ENCODE peak calls at places on chromosomes 13 and 19, in four cellular contexts. R is thoracic aorta, O is tibial artery, N is GM23338. A is an unnamed sample.

GRCh38 chr19:51398096-51398704 is 7.8 kb upstream of the C19orf84 start:
- DNase-seq in R (no peak), O (no peak), N (peak; percentile 70), A (no peak)

GRCh38 chr19:7914598-7915045 is at the start of gene TGFBR3L:
- DNase-seq in R (no peak), O (no peak), N (no peak), A (no peak)

GRCh38 chr19:48443262-48443661 is 2.5 kb upstream of the GRWD1 start:
- DNase-seq in R (no peak), O (no peak), N (peak; percentile 62), A (no peak)

GRCh38 chr19:661427-662196 is 1.4 kb downstream of the RNF126 start:
- DNase-seq in R (no peak), O (no peak), N (no peak), A (peak; percentile 85)

GRCh38 chr13:32426981-32427851 is 714 bp downstream of the N4BP2L1 start:
- DNase-seq in R (no peak), O (peak; percentile 61), N (peak; percentile 91), A (peak; percentile 64)

GRCh38 chr13:41700790-41701310 is 243.5 kb downstream of the RGCC start:
- DNase-seq in R (no peak), O (no peak), N (no peak), A (no peak)

GRCh38 chr13:113445791-113446487 is 7.3 kb downstream of the ADPRHL1 start:
- DNase-seq in R (no peak), O (no peak), N (no peak), A (no peak)

GRCh38 chr13:21033224-21033855 is 28.0 kb downstream of the LATS2 start:
- DNase-seq in R (no peak), O (peak; percentile 75), N (no peak), A (no peak)

GRCh38 chr13:41111454-41111853 is 21.1 kb downstream of the KBTBD6 start:
- DNase-seq in R (no peak), O (no peak), N (no peak), A (no peak)

GRCh38 chr13:99652901-99653300 is 151.6 kb downstream of the TM9SF2 start:
- DNase-seq in R (no peak), O (no peak), N (no peak), A (no peak)

GRCh38 chr19:4709440-4710280 is 14.0 kb downstream of the DPP9 start:
- DNase-seq in R (no peak), O (no peak), N (no peak), A (no peak)

GRCh38 chr19:50780753-50781480 is 9.3 kb upstream of the ACP4 start:
- DNase-seq in R (no peak), O (no peak), N (no peak), A (no peak)

GRCh38 chr19:44770550-44771257 is 7.0 kb upstream of the CBLC start:
- DNase-seq in R (peak; percentile 86), O (peak; percentile 90), N (peak; percentile 99), A (peak; percentile 98)

GRCh38 chr19:342801-343421 is 1.7 kb downstream of the MIER2 start:
- DNase-seq in R (no peak), O (peak; percentile 76), N (no peak), A (no peak)

GRCh38 chr19:45591004-45591637 is 6.5 kb upstream of the OPA3 start:
- DNase-seq in R (no peak), O (no peak), N (peak; percentile 88), A (no peak)

GRCh38 chr19:16920816-16921529 is 32.2 kb downstream of the F2RL3 start:
- DNase-seq in R (no peak), O (no peak), N (no peak), A (no peak)

GRCh38 chr13:25132984-25133383 is 37.0 kb downstream of the PABPC3 start:
- DNase-seq in R (no peak), O (no peak), N (no peak), A (no peak)

GRCh38 chr13:30306762-30307193 is 573 bp downstream of the KATNAL1 start:
- DNase-seq in R (peak; percentile 88), O (peak; percentile 93), N (peak; percentile 98), A (peak; percentile 88)

GRCh38 chr13:96780105-96780504 is 214.2 kb downstream of the OXGR1 start:
- DNase-seq in R (no peak), O (peak; percentile 38), N (no peak), A (no peak)

GRCh38 chr19:39465956-39466747 is 14.5 kb upstream of the TIMM50 start:
- DNase-seq in R (no peak), O (no peak), N (no peak), A (no peak)
- H3K4me1 ChIP-seq in R (no peaks in the 10 kb centered on the region), O (no peaks in the 10 kb centered on the region), N (no peaks in the 10 kb centered on the region), A (no peaks in the 10 kb centered on the region)

GRCh38 chr19:33096005-33096404 is 15.0 kb downstream of the GPATCH1 start:
- DNase-seq in R (no peak), O (no peak), N (no peak), A (no peak)
- H3K27ac ChIP-seq in R (no peak overlapping the region), O (no peak overlapping the region), N (no peak overlapping the region), A (no peak overlapping the region)

DNA sequence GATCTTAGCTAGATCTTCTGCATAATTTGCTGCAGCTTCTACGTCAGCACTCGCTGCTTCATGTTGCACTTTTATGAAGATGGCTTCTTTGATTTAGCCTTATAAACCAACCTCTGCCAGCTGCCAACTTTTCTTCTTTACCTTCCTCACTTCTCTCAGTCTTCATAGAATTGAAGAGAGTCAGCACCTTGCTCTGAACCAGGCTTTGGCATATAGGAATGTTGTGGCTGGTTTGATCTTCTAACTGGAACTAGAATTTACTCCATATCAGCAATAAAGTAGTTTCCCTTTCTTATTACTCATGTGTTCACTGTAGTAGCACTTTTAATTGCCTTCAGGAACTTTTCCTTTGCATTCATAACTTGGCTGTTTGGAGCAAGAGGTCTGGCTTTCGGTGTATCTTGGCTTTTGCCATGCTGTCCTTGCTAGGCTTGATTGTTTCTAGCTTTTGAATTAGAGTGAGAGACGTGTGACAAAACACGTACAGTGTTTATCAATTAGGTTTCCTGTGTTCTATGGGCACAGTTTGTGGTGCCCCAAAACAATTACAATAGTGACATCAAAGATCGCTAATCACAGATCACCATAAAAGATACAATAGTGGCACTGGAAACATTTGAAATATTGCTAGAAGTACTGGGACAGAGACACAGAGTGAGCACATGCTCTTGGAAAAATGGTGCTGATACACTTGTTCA is 50.7 kb downstream of the NDFIP2 start:
- DNase-seq in R (no peak), O (no peak), N (no peak), A (no peak)
- H3K4me1 ChIP-seq in R (peaks cover 9% of the 10 kb centered on the region), O (peaks cover 9% of the 10 kb centered on the region), N (peaks cover 46% of the 10 kb centered on the region), A (no peaks in the 10 kb centered on the region)

GRCh38 chr13:44268965-44269364 is 104.7 kb upstream of the SERP2 start:
- DNase-seq in R (no peak), O (no peak), N (no peak), A (no peak)
- H3K27ac ChIP-seq in R (no peak overlapping the region), O (peak overlapping the region; percentile 79), N (no peak overlapping the region), A (no peak overlapping the region)